ENCODE peak calls at places on chromosomes 16 and 17, in ten cellular contexts. O, J, Y, Z, S, V, D, H, A and E are unnamed samples.

GRCh38 chr16:22198547-22199293 is 7.4 kb upstream of the EEF2K start:
- DNase-seq in O (no peak), J (peak), Y (no peak), Z (no peak), S (no peak), V (peak), D (no peak), H (no peak), A (no peak), E (no peak)

GRCh38 chr16:55116165-55116894 is 185.7 kb downstream of the IRX5 start:
- DNase-seq in O (no peak), J (peak), Y (no peak), Z (peak), S (no peak), V (no peak), D (no peak), H (no peak), A (no peak), E (no peak)

GRCh38 chr17:28227278-28228108 is 91.5 kb upstream of the TMEM97 start:
- DNase-seq in O (no peak), J (peak), Y (peak), Z (peak), S (peak), V (peak), D (peak), H (no peak), A (peak), E (peak)

GRCh38 chr17:62578757-62579487 is 48.5 kb upstream of the MRC2 start:
- DNase-seq in O (no peak), J (no peak), Y (no peak), Z (no peak), S (no peak), V (no peak), D (no peak), H (no peak), A (no peak), E (no peak)

GRCh38 chr17:58321571-58322525 is 6.7 kb downstream of the TSPOAP1 start:
- DNase-seq in O (no peak), J (no peak), Y (peak), Z (no peak), S (peak), V (no peak), D (no peak), H (no peak), A (peak), E (no peak)

GRCh38 chr16:87297918-87298631 is 19.1 kb downstream of the C16orf95 start:
- DNase-seq in O (no peak), J (peak), Y (no peak), Z (no peak), S (no peak), V (peak), D (peak), H (peak), A (peak), E (peak)

GRCh38 chr17:19726615-19727376 is 10.4 kb upstream of the SLC47A2 start:
- DNase-seq in O (no peak), J (peak), Y (no peak), Z (no peak), S (no peak), V (no peak), D (no peak), H (no peak), A (no peak), E (no peak)

GRCh38 chr17:9566067-9566466 is 9.6 kb downstream of the STX8 start:
- DNase-seq in O (no peak), J (no peak), Y (no peak), Z (no peak), S (no peak), V (no peak), D (no peak), H (no peak), A (no peak), E (no peak)

GRCh38 chr17:63954402-63955063 is 18.2 kb downstream of the SCN4A start:
- DNase-seq in O (no peak), J (no peak), Y (no peak), Z (no peak), S (no peak), V (no peak), D (no peak), H (no peak), A (no peak), E (peak)

GRCh38 chr16:67723151-67723915 is 4.2 kb upstream of the GFOD2 start:
- DNase-seq in O (no peak), J (peak), Y (peak), Z (peak), S (no peak), V (no peak), D (no peak), H (no peak), A (peak), E (no peak)

GRCh38 chr16:54998834-54999233 is 68.2 kb downstream of the IRX5 start:
- DNase-seq in O (no peak), J (no peak), Y (no peak), Z (no peak), S (no peak), V (no peak), D (no peak), H (no peak), A (no peak), E (no peak)

GRCh38 chr17:35543856-35544255 is 6.4 kb upstream of the SLFN12L start:
- DNase-seq in O (no peak), J (no peak), Y (no peak), Z (peak), S (no peak), V (no peak), D (no peak), H (no peak), A (peak), E (no peak)

GRCh38 chr16:22313141-22313781 is 16.1 kb downstream of the POLR3E start:
- DNase-seq in O (no peak), J (no peak), Y (no peak), Z (no peak), S (no peak), V (no peak), D (no peak), H (no peak), A (no peak), E (no peak)

GRCh38 chr17:68512967-68513474 is 791 bp downstream of the PRKAR1A start:
- DNase-seq in O (no peak), J (peak), Y (no peak), Z (peak), S (no peak), V (no peak), D (peak), H (no peak), A (peak), E (no peak)

GRCh38 chr17:79905832-79906231 is 66.6 kb upstream of the CBX4 start:
- DNase-seq in O (no peak), J (peak), Y (no peak), Z (peak), S (no peak), V (no peak), D (no peak), H (no peak), A (peak), E (peak)

GRCh38 chr17:39213852-39214251 is 11.9 kb downstream of the STAC2 start:
- DNase-seq in O (no peak), J (peak), Y (peak), Z (peak), S (no peak), V (no peak), D (no peak), H (no peak), A (peak), E (no peak)

GRCh38 chr17:67546578-67547527 is 169.8 kb downstream of the PITPNC1 start:
- DNase-seq in O (no peak), J (peak), Y (peak), Z (no peak), S (peak), V (peak), D (no peak), H (no peak), A (no peak), E (no peak)

GRCh38 chr16:12826559-12826958 is 22.9 kb upstream of the CPPED1 start:
- DNase-seq in O (no peak), J (no peak), Y (no peak), Z (no peak), S (no peak), V (no peak), D (no peak), H (no peak), A (no peak), E (no peak)

GRCh38 chr17:63984206-63984605 is 11.5 kb upstream of the SCN4A start:
- DNase-seq in O (no peak), J (peak), Y (no peak), Z (no peak), S (no peak), V (no peak), D (no peak), H (no peak), A (no peak), E (no peak)

GRCh38 chr16:16105646-16106045 is 117.6 kb downstream of the ABCC6 start:
- DNase-seq in O (no peak), J (no peak), Y (no peak), Z (no peak), S (no peak), V (no peak), D (no peak), H (no peak), A (no peak), E (no peak)

GRCh38 chr17:5499790-5500189 is 13.4 kb downstream of the MIS12 start:
- DNase-seq in O (no peak), J (peak), Y (no peak), Z (no peak), S (no peak), V (peak), D (peak), H (no peak), A (no peak), E (peak)

GRCh38 chr17:77352441-77352840 is 211.7 kb downstream of the SEC14L1 start:
- DNase-seq in O (no peak), J (no peak), Y (no peak), Z (no peak), S (no peak), V (no peak), D (no peak), H (no peak), A (no peak), E (no peak)

GRCh38 chr17:48322060-48322459 is 108.0 kb downstream of the SKAP1 start:
- DNase-seq in O (no peak), J (peak), Y (no peak), Z (peak), S (no peak), V (no peak), D (no peak), H (no peak), A (peak), E (no peak)

GRCh38 chr17:2853722-2854580 is 57.7 kb downstream of the RAP1GAP2 start:
- DNase-seq in O (no peak), J (peak), Y (peak), Z (peak), S (peak), V (no peak), D (peak), H (no peak), A (peak), E (no peak)

GRCh38 chr16:50537533-50538290 is 10.5 kb upstream of the NKD1 start:
- DNase-seq in O (no peak), J (no peak), Y (no peak), Z (peak), S (no peak), V (peak), D (no peak), H (no peak), A (no peak), E (no peak)

GRCh38 chr16:52617591-52617990 is 70.6 kb upstream of the TOX3 start:
- DNase-seq in O (no peak), J (no peak), Y (no peak), Z (peak), S (no peak), V (no peak), D (no peak), H (no peak), A (no peak), E (no peak)

GRCh38 chr17:68697850-68698313 is 96.7 kb upstream of the FAM20A start:
- DNase-seq in O (peak), J (peak), Y (no peak), Z (peak), S (no peak), V (no peak), D (no peak), H (no peak), A (no peak), E (no peak)

GRCh38 chr17:64003526-64004121 is 5.5 kb downstream of the PRR29 start:
- DNase-seq in O (no peak), J (no peak), Y (no peak), Z (no peak), S (no peak), V (peak), D (no peak), H (no peak), A (no peak), E (no peak)

GRCh38 chr16:56869513-56870270 is 4.7 kb downstream of the SLC12A3 start:
- DNase-seq in O (no peak), J (peak), Y (no peak), Z (no peak), S (no peak), V (peak), D (no peak), H (no peak), A (peak), E (peak)

GRCh38 chr16:71952818-71953217 is 47.4 kb downstream of the PKD1L3 start:
- DNase-seq in O (no peak), J (no peak), Y (no peak), Z (no peak), S (no peak), V (no peak), D (no peak), H (no peak), A (no peak), E (no peak)